ENCODE peak calls at places on chromosomes 3 and 15, in eight cellular contexts. B is T1000; X is activated effector memory CD4-positive, alpha-beta T cell treated with anti-CD3 and anti-CD28 coated beads, Interleukin-2, amount 50 U/mL, for 16 hours; I is CD8-positive, alpha-beta memory T cell; K is stimulated activated CD4-positive, alpha-beta T cell treated with anti-CD3 and anti-CD28 coated beads, Interleukin-4, amount 100 ng/mL, for 4 hours; F is head of caudate nucleus; A is stimulated activated naive B cell treated with anti-CD40 and anti-IgM and Interleukin-4, amounts not matched to agents 10 μg/mL and 1 μg/mL and 100 μg/mL, for 72 hours; T is H54. J is an unnamed sample.

GRCh38 chr3:141115752-141116541 is 64.8 kb downstream of the SPSB4 start:
- DNase-seq in X (peak), I (no peak), K (no peak), T (no peak), F (no peak), A (no peak), B (no peak), J (peak)

GRCh38 chr3:132218817-132219390 is 98.3 kb upstream of the ACP3 start:
- DNase-seq in K (no peak), X (no peak), F (no peak), T (no peak), I (no peak), B (no peak), A (no peak), J (no peak)

GRCh38 chr3:181418249-181418648 is 293.5 kb upstream of the SOX2 start:
- DNase-seq in T (no peak), I (no peak), X (no peak), K (no peak), B (no peak), F (no peak), A (no peak), J (no peak)

GRCh38 chr15:66833372-66833771 is 131.3 kb downstream of the SMAD6 start:
- DNase-seq in X (peak), B (no peak), A (no peak), K (no peak), T (no peak), F (no peak), I (no peak), J (no peak)

GRCh38 chr3:63141-63845 is 133.3 kb upstream of the CHL1 start:
- DNase-seq in T (no peak), X (no peak), K (no peak), F (no peak), I (no peak), A (no peak), B (no peak), J (no peak)

GRCh38 chr3:129317876-129318275 is 39.2 kb downstream of the HMCES start:
- DNase-seq in K (no peak), I (no peak), X (no peak), B (no peak), F (no peak), A (no peak), T (no peak), J (no peak)

GRCh38 chr3:61448378-61448777 is 113.0 kb upstream of the PTPRG start:
- DNase-seq in X (no peak), F (no peak), A (no peak), K (no peak), T (no peak), I (no peak), B (no peak), J (no peak)

GRCh38 chr3:15500107-15500724 is 21.3 kb downstream of the COLQ start:
- DNase-seq in F (no peak), B (no peak), K (no peak), I (no peak), X (peak), T (no peak), A (no peak), J (no peak)

GRCh38 chr3:172161959-172162358 is 122.6 kb downstream of the FNDC3B start:
- DNase-seq in A (no peak), F (no peak), K (no peak), T (no peak), B (no peak), I (no peak), X (no peak), J (no peak)

GRCh38 chr3:146882206-146882605 is 277.1 kb upstream of the PLSCR5 start:
- DNase-seq in A (no peak), X (no peak), T (no peak), K (no peak), F (no peak), I (no peak), B (no peak), J (no peak)

GRCh38 chr3:128392021-128392420 is 74.7 kb downstream of the DNAJB8 start:
- DNase-seq in A (no peak), K (no peak), F (no peak), I (no peak), X (no peak), B (no peak), T (no peak), J (no peak)

GRCh38 chr15:60949034-60949977 is 279.8 kb downstream of the RORA start:
- DNase-seq in T (no peak), A (no peak), B (no peak), I (no peak), K (no peak), X (no peak), F (no peak), J (no peak)

GRCh38 chr15:34470091-34470490 is 32.5 kb upstream of the GOLGA8A start:
- DNase-seq in K (no peak), F (no peak), X (no peak), A (no peak), B (no peak), T (no peak), I (no peak), J (no peak)

GRCh38 chr3:190699784-190700183 is 162.7 kb downstream of the GMNC start:
- DNase-seq in K (no peak), A (no peak), B (no peak), T (no peak), X (no peak), I (no peak), F (no peak), J (no peak)

J was measured in smooth muscle cell of the brain vasculature.